ENCODE peak calls at places on chromosomes 7 and 10, in eight cellular contexts. U is hypothalamus; M is ELF-1; E is activated B cell treated with CpG ODN at 0.5 μM for 24 hours; W is adrenal gland; I is activated T-cell treated with anti-CD3 and anti-CD28 coated beads, Interleukin-2, amount 50 U/mL, for 72 hours; V is adipocyte; G is GM23338. S is an unnamed sample.

GRCh38 chr7:13803134-13803533 is 186.3 kb downstream of the ETV1 start:
- DNase-seq in W (no peak), V (no peak), G (no peak), I (no peak), M (peak), U (no peak), E (no peak), S (no peak)

GRCh38 chr7:149692557-149692982 is 80.8 kb downstream of the ZNF467 start:
- DNase-seq in G (peak), I (no peak), U (no peak), V (no peak), W (no peak), M (peak), E (no peak), S (no peak)

GRCh38 chr10:104209575-104210198 is 22.5 kb downstream of the CFAP43 start:
- DNase-seq in G (peak), E (no peak), W (peak), M (peak), I (peak), V (peak), U (peak), S (no peak)

GRCh38 chr10:102796407-102797176 is 40.6 kb downstream of the CYP17A1 start:
- DNase-seq in V (no peak), U (peak), G (no peak), M (no peak), W (peak), E (peak), I (peak), S (peak)

GRCh38 chr7:13641699-13642098 is 347.8 kb downstream of the ETV1 start:
- DNase-seq in M (no peak), E (no peak), W (no peak), I (no peak), V (peak), U (no peak), G (no peak), S (no peak)

GRCh38 chr10:119546009-119546408 is 3.5 kb upstream of the RGS10 start:
- DNase-seq in M (no peak), I (no peak), E (no peak), V (peak), U (no peak), G (no peak), W (no peak), S (no peak)

GRCh38 chr7:137992042-137992737 is 9.7 kb downstream of the CREB3L2 start:
- DNase-seq in U (no peak), M (peak), G (no peak), W (no peak), I (no peak), V (no peak), E (no peak), S (no peak)

GRCh38 chr10:32144817-32145688 is 88.8 kb upstream of the KIF5B start:
- DNase-seq in V (no peak), M (no peak), U (no peak), I (no peak), G (no peak), W (no peak), E (no peak), S (no peak)

GRCh38 chr7:7122701-7123281 is 59.6 kb upstream of the C1GALT1 start:
- DNase-seq in E (no peak), W (no peak), G (no peak), I (no peak), V (peak), U (no peak), M (no peak), S (no peak)

GRCh38 chr10:8596929-8597472 is 542.5 kb downstream of the GATA3 start:
- DNase-seq in I (no peak), E (no peak), V (no peak), W (no peak), G (no peak), M (no peak), U (no peak), S (no peak)

GRCh38 chr10:71767420-71768035 is 5.8 kb downstream of the VSIR start:
- DNase-seq in W (peak), M (peak), E (no peak), U (no peak), I (no peak), V (peak), G (no peak), S (no peak)

GRCh38 chr7:29146082-29146706 is at the start of gene CPVL:
- DNase-seq in M (peak), I (no peak), V (no peak), U (peak), G (peak), W (peak), E (no peak), S (no peak)

GRCh38 chr7:143518521-143518920 is 40.8 kb downstream of the TAS2R41 start:
- DNase-seq in U (no peak), M (peak), V (no peak), G (no peak), W (no peak), I (no peak), E (no peak), S (no peak)

GRCh38 chr10:88127766-88128165 is 264.3 kb downstream of the PTEN start:
- DNase-seq in U (no peak), W (no peak), M (no peak), E (no peak), V (no peak), I (no peak), G (no peak), S (no peak)

GRCh38 chr10:79415736-79416577 is 29.5 kb downstream of the ZCCHC24 start:
- DNase-seq in W (no peak), V (no peak), I (no peak), U (no peak), E (no peak), M (no peak), G (no peak), S (no peak)

GRCh38 chr10:12586724-12587123 is 237.4 kb downstream of the CAMK1D start:
- DNase-seq in E (no peak), U (no peak), G (no peak), I (no peak), M (no peak), W (no peak), V (no peak), S (no peak)